ENCODE peak calls at places on chromosomes 3 and 15, in six cellular contexts. F is right lobe of liver, P is thoracic aorta, X is coronary artery, Y is dorsolateral prefrontal cortex, U is upper lobe of right lung. K is an unnamed sample.

GRCh38 chr3:53764376-53764775 is 81.8 kb downstream of the CHDH start:
- DNase-seq in F (no peak), X (no peak), U (peak), Y (no peak), P (no peak), K (no peak)

GRCh38 chr3:12541625-12542024 is 3.7 kb downstream of the MKRN2OS start:
- DNase-seq in U (no peak), F (no peak), X (no peak), Y (no peak), P (no peak), K (no peak)

GRCh38 chr15:97501291-97501690 is 459.2 kb upstream of the ARRDC4 start:
- DNase-seq in F (no peak), X (no peak), Y (no peak), P (no peak), U (no peak), K (no peak)

GRCh38 chr3:67635257-67635656 is 19.2 kb downstream of the SUCLG2 start:
- DNase-seq in P (no peak), X (no peak), F (no peak), U (no peak), Y (no peak), K (no peak)

GRCh38 chr3:100634493-100635272 is 25.3 kb downstream of the ADGRG7 start:
- DNase-seq in U (no peak), P (no peak), F (peak), X (no peak), Y (no peak), K (no peak)

GRCh38 chr3:185153170-185153733 is 392 bp upstream of the C3orf70 start:
- DNase-seq in U (no peak), P (no peak), X (no peak), Y (no peak), F (no peak), K (no peak)

GRCh38 chr3:9251055-9251786 is 1.8 kb upstream of the SRGAP3 start:
- DNase-seq in Y (no peak), X (peak), U (no peak), F (no peak), P (no peak), K (no peak)

GRCh38 chr15:40291088-40291574 is 8.3 kb upstream of the ANKRD63 start:
- DNase-seq in Y (no peak), X (no peak), U (peak), F (no peak), P (no peak), K (no peak)

GRCh38 chr15:32919749-32920414 is 202.1 kb downstream of the GREM1 start:
- DNase-seq in Y (no peak), F (no peak), P (no peak), X (no peak), U (no peak), K (no peak)

GRCh38 chr3:179977356-179977755 is 59.4 kb downstream of the PEX5L start:
- DNase-seq in X (no peak), Y (no peak), F (no peak), P (no peak), U (no peak), K (no peak)

GRCh38 chr15:59762558-59762957 is 73.4 kb upstream of the BNIP2 start:
- DNase-seq in F (no peak), P (no peak), U (no peak), Y (no peak), X (no peak), K (no peak)

GRCh38 chr3:154307363-154307762 is 16.9 kb downstream of the DHX36 start:
- DNase-seq in Y (no peak), P (no peak), U (no peak), X (no peak), F (no peak), K (no peak)

GRCh38 chr3:29409409-29409808 is 128.5 kb downstream of the RBMS3 start:
- DNase-seq in F (no peak), P (no peak), Y (no peak), X (no peak), U (no peak), K (no peak)

GRCh38 chr3:115072265-115073008 is 74.7 kb downstream of the ZBTB20 start:
- DNase-seq in F (no peak), U (no peak), X (no peak), P (no peak), Y (no peak), K (no peak)
- H3K27ac ChIP-seq in F (no peak), U (no peak), X (no peak), P (no peak), Y (peak), K (no peak)

DNA sequence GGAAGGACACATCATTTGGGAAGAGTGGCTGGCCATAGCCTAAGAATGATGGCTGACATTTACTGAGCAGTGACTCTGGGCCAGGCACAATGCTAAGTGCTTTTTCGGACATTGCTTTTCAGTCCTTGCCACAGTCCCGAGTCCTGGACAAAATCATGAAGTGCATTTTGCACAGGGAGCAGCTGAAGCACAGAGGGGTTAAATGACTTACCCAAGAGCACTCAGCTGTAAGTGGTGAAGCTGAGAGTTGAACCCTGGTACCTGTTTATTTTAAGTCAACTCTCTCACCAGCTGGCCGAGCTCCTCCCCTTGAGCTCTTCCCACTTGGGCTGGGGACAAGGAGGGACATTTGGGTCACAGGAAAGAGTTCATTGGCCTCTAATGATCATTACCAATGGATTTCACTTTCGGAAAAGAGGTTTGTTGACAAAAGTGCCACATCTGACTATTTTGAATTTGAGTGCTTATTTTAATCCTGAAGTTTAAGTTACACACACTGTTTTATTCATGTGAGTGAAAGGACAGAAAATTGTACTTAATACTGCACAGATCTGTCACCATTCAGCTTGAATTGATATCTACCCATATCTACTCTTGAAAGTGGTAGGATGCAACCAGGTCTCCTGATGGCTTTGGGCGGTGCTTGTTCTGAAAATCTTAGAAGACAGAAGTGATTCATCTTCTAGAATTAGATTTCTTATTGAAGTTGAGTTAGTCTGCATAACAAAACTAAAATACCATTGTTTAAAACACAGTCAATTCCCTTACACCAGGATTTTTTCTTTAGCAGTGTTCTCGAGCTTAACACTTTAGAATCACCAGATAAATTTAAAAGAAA is 368.7 kb upstream of the PROK2 start:
- DNase-seq in U (no peak), P (no peak), F (peak), X (no peak), Y (no peak), K (no peak)
- H3K4me3 ChIP-seq in U (no peak), P (peak), F (peak), X (peak), Y (peak), K (no peak)

GRCh38 chr15:94453227-94453626 is 221.9 kb downstream of the MCTP2 start:
- DNase-seq in X (no peak), Y (no peak), F (no peak), U (no peak), P (no peak), K (no peak)

GRCh38 chr15:94456246-94456645 is 224.9 kb downstream of the MCTP2 start:
- DNase-seq in U (no peak), F (no peak), X (no peak), P (no peak), Y (no peak), K (no peak)

GRCh38 chr15:94451461-94451860 is 220.1 kb downstream of the MCTP2 start:
- DNase-seq in F (no peak), X (no peak), U (no peak), Y (no peak), P (no peak), K (no peak)

GRCh38 chr15:94460624-94461023 is 229.3 kb downstream of the MCTP2 start:
- DNase-seq in X (no peak), F (no peak), P (no peak), Y (no peak), U (no peak), K (no peak)

GRCh38 chr15:94455297-94455696 is 223.9 kb downstream of the MCTP2 start:
- DNase-seq in U (no peak), F (no peak), P (no peak), X (no peak), Y (no peak), K (no peak)
- TF ChIP-seq CTCF in U (no peak), F (no peak), P (no peak), X (no peak), Y (no peak), K (no peak)

GRCh38 chr15:80957976-80958375 is 31.6 kb downstream of the MESD start:
- DNase-seq in Y (no peak), X (no peak), P (no peak), U (no peak), F (no peak), K (no peak)
- H3K27ac ChIP-seq in Y (no peak), X (no peak), P (no peak), U (no peak), F (no peak), K (no peak)

GRCh38 chr15:57606048-57606447 is 14.3 kb downstream of the MYZAP start:
- DNase-seq in Y (no peak), X (no peak), U (no peak), P (no peak), F (no peak), K (no peak)

GRCh38 chr15:57606816-57607215 is 15.1 kb downstream of the MYZAP start:
- DNase-seq in F (no peak), Y (no peak), U (no peak), X (no peak), P (no peak), K (no peak)

GRCh38 chr15:57607570-57608000 is 15.9 kb downstream of the MYZAP start:
- DNase-seq in F (no peak), X (peak), Y (no peak), P (no peak), U (peak), K (peak)

GRCh38 chr15:57604502-57604901 is 12.8 kb downstream of the MYZAP start:
- DNase-seq in U (no peak), X (peak), Y (no peak), F (no peak), P (no peak), K (no peak)

GRCh38 chr15:57605491-57605890 is 13.8 kb downstream of the MYZAP start:
- DNase-seq in X (peak), Y (no peak), P (no peak), F (no peak), U (no peak), K (no peak)
- H3K4me3 ChIP-seq in X (no peak), Y (no peak), P (no peak), F (no peak), U (no peak), K (no peak)

GRCh38 chr15:84817461-84818081 is 415 bp downstream of the ALPK3 start:
- DNase-seq in X (peak), P (no peak), U (peak), Y (no peak), F (no peak), K (no peak)

GRCh38 chr15:84819291-84819768 is 2.2 kb downstream of the ALPK3 start:
- DNase-seq in P (no peak), Y (no peak), F (peak), U (peak), X (peak), K (no peak)

GRCh38 chr15:84816694-84817460 is at the start of gene ALPK3:
- DNase-seq in X (peak), U (peak), F (peak), Y (no peak), P (no peak), K (no peak)

GRCh38 chr15:84819791-84820190 is 2.6 kb downstream of the ALPK3 start:
- DNase-seq in P (no peak), U (no peak), X (no peak), F (no peak), Y (no peak), K (no peak)

GRCh38 chr15:84818221-84819131 is 1.3 kb downstream of the ALPK3 start:
- DNase-seq in Y (no peak), X (peak), U (peak), P (no peak), F (no peak), K (no peak)
- TF ChIP-seq CTCF in Y (no peak), X (no peak), U (no peak), P (no peak), F (no peak), K (no peak)

K was measured in Peyer's patch.